ENCODE peak calls at places on chromosome 5, in seven cellular contexts. A, V, G, H, N, Q and U are unnamed samples.

GRCh38 chr5:31815394-31815793 is 176.5 kb downstream of the PDZD2 start:
- DNase-seq in A (no peak), V (no peak), G (no peak), H (no peak), N (no peak), Q (no peak), U (no peak)

GRCh38 chr5:172802585-172803176 is 31.4 kb upstream of the ERGIC1 start:
- DNase-seq in A (no peak), V (no peak), G (no peak), H (no peak), N (no peak), Q (peak), U (no peak)

GRCh38 chr5:14581333-14581890 is at the start of gene OTULINL:
- DNase-seq in A (peak), V (peak), G (peak), H (peak), N (peak), Q (peak), U (peak)

GRCh38 chr5:32504923-32505596 is 60.5 kb upstream of the ZFR start:
- DNase-seq in A (no peak), V (no peak), G (no peak), H (no peak), N (peak), Q (peak), U (peak)

GRCh38 chr5:62083247-62083646 is 222.8 kb upstream of the KIF2A start:
- DNase-seq in A (no peak), V (no peak), G (no peak), H (no peak), N (no peak), Q (peak), U (no peak)

GRCh38 chr5:59206132-59206581 is 623.3 kb downstream of the RAB3C start:
- DNase-seq in A (no peak), V (no peak), G (no peak), H (no peak), N (no peak), Q (peak), U (no peak)

GRCh38 chr5:136811551-136811950 is 446.2 kb upstream of the TRPC7 start:
- DNase-seq in A (no peak), V (no peak), G (no peak), H (no peak), N (no peak), Q (peak), U (peak)

GRCh38 chr5:6752782-6753181 is 39.5 kb downstream of the TENT4A start:
- DNase-seq in A (no peak), V (no peak), G (no peak), H (no peak), N (no peak), Q (no peak), U (no peak)

GRCh38 chr5:158268286-158268685 is 409.3 kb upstream of the CLINT1 start:
- DNase-seq in A (no peak), V (no peak), G (no peak), H (no peak), N (no peak), Q (no peak), U (no peak)

GRCh38 chr5:36079200-36079761 is 12.6 kb upstream of the UGT3A2 start:
- DNase-seq in A (no peak), V (no peak), G (no peak), H (no peak), N (peak), Q (peak), U (no peak)

GRCh38 chr5:139635606-139636206 is 12.4 kb upstream of the CXXC5 start:
- DNase-seq in A (no peak), V (peak), G (no peak), H (no peak), N (peak), Q (peak), U (peak)

GRCh38 chr5:77133061-77133758 is 46.1 kb upstream of the ZBED3 start:
- DNase-seq in A (no peak), V (peak), G (no peak), H (no peak), N (peak), Q (peak), U (peak)

GRCh38 chr5:54547711-54548250 is 30.2 kb downstream of the SNX18 start:
- DNase-seq in A (no peak), V (no peak), G (no peak), H (no peak), N (no peak), Q (peak), U (no peak)

GRCh38 chr5:157361865-157362465 is 96.0 kb downstream of the CYFIP2 start:
- DNase-seq in A (no peak), V (no peak), G (no peak), H (no peak), N (no peak), Q (peak), U (no peak)

GRCh38 chr5:133203317-133204305 is 151.8 kb downstream of the HSPA4 start:
- DNase-seq in A (no peak), V (no peak), G (no peak), H (no peak), N (no peak), Q (peak), U (no peak)

GRCh38 chr5:73254634-73255033 is 81.6 kb downstream of the TMEM174 start:
- DNase-seq in A (no peak), V (no peak), G (no peak), H (no peak), N (no peak), Q (no peak), U (no peak)

GRCh38 chr5:68087866-68088265 is 127.7 kb upstream of the PIK3R1 start:
- DNase-seq in A (no peak), V (no peak), G (no peak), H (no peak), N (no peak), Q (peak), U (no peak)

GRCh38 chr5:138789771-138790242 is 36.6 kb downstream of the CTNNA1 start:
- DNase-seq in A (no peak), V (no peak), G (no peak), H (no peak), N (no peak), Q (peak), U (no peak)

GRCh38 chr5:72608297-72608696 is 101.1 kb upstream of the ZNF366 start:
- DNase-seq in A (no peak), V (no peak), G (no peak), H (no peak), N (no peak), Q (peak), U (peak)

GRCh38 chr5:38462972-38463633 is 93.3 kb downstream of the LIFR start:
- DNase-seq in A (no peak), V (no peak), G (no peak), H (no peak), N (no peak), Q (peak), U (no peak)